ENCODE peak calls at places on chromosomes 4 and X, in six cellular contexts. K is Karpas-422, Y is astrocyte, U is fibroblast of lung, O is H9, Z is mesendoderm. Q is an unnamed sample.

GRCh38 chrX:18424482-18425198 is 768 bp upstream of the CDKL5 start:
- DNase-seq in Y (peak), K (peak), Z (peak), U (peak), O (peak), Q (peak)

GRCh38 chr4:159224412-159224811 is 121.5 kb downstream of the RAPGEF2 start:
- DNase-seq in U (no peak), K (no peak), Z (no peak), Y (no peak), O (no peak), Q (no peak)

GRCh38 chrX:40098264-40099045 is 697 bp upstream of the BCOR start:
- DNase-seq in K (peak), O (peak), U (peak), Z (peak), Y (no peak), Q (peak)

GRCh38 chr4:78020677-78021076 is 36.4 kb upstream of the FRAS1 start:
- DNase-seq in U (no peak), O (no peak), K (no peak), Y (no peak), Z (peak), Q (no peak)

GRCh38 chrX:44943007-44943406 is 70.0 kb downstream of the KDM6A start:
- DNase-seq in K (no peak), U (no peak), O (no peak), Z (no peak), Y (no peak), Q (no peak)

GRCh38 chr4:53196872-53197759 is 168.7 kb downstream of the SCFD2 start:
- DNase-seq in Z (peak), O (no peak), U (peak), Y (peak), K (peak), Q (no peak)

GRCh38 chr4:100823066-100823992 is 305.5 kb upstream of the EMCN start:
- DNase-seq in U (peak), K (no peak), Y (peak), O (no peak), Z (no peak), Q (no peak)

GRCh38 chrX:1657367-1658082 is 42.7 kb downstream of the ASMT start:
- DNase-seq in K (peak), O (no peak), Z (no peak), U (peak), Y (peak), Q (no peak)

GRCh38 chrX:84219551-84219950 is 31.6 kb upstream of the RPS6KA6 start:
- DNase-seq in U (peak), Z (peak), Y (peak), O (no peak), K (no peak), Q (no peak)

GRCh38 chr4:3434891-3435683 is 6.7 kb upstream of the HGFAC start:
- DNase-seq in Z (peak), O (no peak), Y (no peak), U (no peak), K (no peak), Q (no peak)

GRCh38 chr4:92969650-92970370 is 666.0 kb downstream of the GRID2 start:
- DNase-seq in K (no peak), U (peak), O (no peak), Y (peak), Z (peak), Q (peak)

GRCh38 chr4:123833156-123833555 is 436.6 kb downstream of the SPRY1 start:
- DNase-seq in Y (peak), Z (no peak), K (no peak), U (peak), O (no peak), Q (no peak)

GRCh38 chr4:149845643-149846208 is 30.1 kb upstream of the IQCM start:
- DNase-seq in U (no peak), K (no peak), Y (no peak), O (no peak), Z (no peak), Q (no peak)

GRCh38 chrX:108001218-108001814 is 19.1 kb upstream of the TEX13B start:
- DNase-seq in O (no peak), U (peak), Z (peak), K (peak), Y (peak), Q (peak)

GRCh38 chr4:2824329-2825183 is 19.1 kb upstream of the ADD1 start:
- DNase-seq in Z (no peak), O (no peak), U (no peak), Y (no peak), K (no peak), Q (no peak)

GRCh38 chr4:38060829-38061431 is 100.7 kb downstream of the PTTG2 start:
- DNase-seq in Y (peak), Z (peak), K (no peak), O (no peak), U (peak), Q (no peak)

GRCh38 chrX:16977771-16978170 is 31.3 kb downstream of the REPS2 start:
- DNase-seq in O (no peak), K (no peak), Y (no peak), U (no peak), Z (no peak), Q (no peak)

GRCh38 chrX:64975491-64975890 is 759 bp downstream of the ZC4H2 start:
- DNase-seq in K (peak), O (peak), Y (peak), Z (peak), U (peak), Q (peak)

GRCh38 chr4:151797131-151797530 is 36.3 kb upstream of the GATB start:
- DNase-seq in K (no peak), O (no peak), Z (no peak), U (no peak), Y (no peak), Q (peak)

GRCh38 chr4:71692963-71693362 is 90.9 kb downstream of the GC start:
- DNase-seq in Y (no peak), K (no peak), O (no peak), Z (no peak), U (no peak), Q (no peak)

GRCh38 chr4:183492791-183493221 is 12.1 kb upstream of the ING2 start:
- DNase-seq in U (peak), Z (peak), K (no peak), O (no peak), Y (peak), Q (peak)

GRCh38 chr4:145920205-145920604 is 18.4 kb downstream of the ZNF827 start:
- DNase-seq in K (no peak), O (no peak), U (peak), Z (no peak), Y (peak), Q (no peak)

GRCh38 chr4:182416101-182416500 is 172.9 kb downstream of the TENM3 start:
- DNase-seq in Z (no peak), U (no peak), K (no peak), Y (no peak), O (no peak), Q (no peak)

GRCh38 chr4:13984996-13985780 is 357.7 kb upstream of the BOD1L1 start:
- DNase-seq in O (no peak), K (no peak), U (peak), Z (no peak), Y (peak), Q (no peak)
- H3K9ac ChIP-seq in O (no peak), K (no peak), U (no peak), Z (no peak), Y (peak), Q (no peak)

GRCh38 chr4:164977243-164978164 is at the start of gene TRIM61:
- DNase-seq in Z (peak), Y (peak), O (peak), U (peak), K (peak), Q (no peak)
- H3K9ac ChIP-seq in Z (peak), Y (peak), O (peak), U (peak), K (peak), Q (peak)

GRCh38 chrX:15475021-15475420 is 18.1 kb downstream of the PIR start:
- DNase-seq in O (no peak), K (no peak), Z (no peak), Y (peak), U (peak), Q (no peak)
- H3K9ac ChIP-seq in O (no peak), K (no peak), Z (no peak), Y (no peak), U (no peak), Q (no peak)

GRCh38 chr4:168737441-168738176 is 240.8 kb downstream of the PALLD start:
- DNase-seq in U (peak), K (no peak), Z (no peak), O (no peak), Y (peak), Q (peak)

GRCh38 chr4:168740686-168741085 is 243.8 kb downstream of the PALLD start:
- DNase-seq in U (no peak), O (no peak), K (no peak), Z (no peak), Y (no peak), Q (no peak)

GRCh38 chr4:168741281-168742173 is 244.7 kb downstream of the PALLD start:
- DNase-seq in Z (no peak), O (no peak), U (no peak), K (no peak), Y (no peak), Q (peak)

GRCh38 chr4:168736831-168737230 is 240.0 kb downstream of the PALLD start:
- DNase-seq in U (no peak), Y (no peak), K (no peak), O (no peak), Z (no peak), Q (no peak)

DNA sequence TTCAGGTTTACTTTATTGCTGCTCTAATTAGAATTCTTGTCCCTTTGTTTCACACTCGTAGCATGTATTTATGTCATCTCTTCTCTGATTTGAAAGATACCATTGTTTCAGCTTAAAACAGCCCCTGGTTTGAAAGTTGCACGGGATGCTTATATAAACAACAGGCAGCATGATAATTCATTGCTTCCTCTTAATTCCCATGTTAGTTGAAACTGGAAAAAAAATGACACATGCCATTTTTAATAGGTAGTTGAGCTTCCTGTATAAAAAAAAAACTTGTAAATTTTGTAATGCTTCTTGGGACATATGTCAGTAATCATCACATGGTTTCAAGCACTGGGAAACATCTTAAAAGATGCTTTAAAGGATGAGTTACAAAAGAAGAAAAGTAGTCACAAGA is 243.0 kb downstream of the PALLD start:
- DNase-seq in U (no peak), O (no peak), Y (no peak), Z (no peak), K (no peak), Q (no peak)
- H3K9ac ChIP-seq in U (no peak), O (no peak), Y (no peak), Z (no peak), K (no peak), Q (no peak)

GRCh38 chrX:130167040-130167439 is 1.4 kb upstream of the AIFM1 start:
- DNase-seq in Y (no peak), U (peak), O (no peak), K (no peak), Z (no peak), Q (no peak)
- H3K9ac ChIP-seq in Y (no peak), U (no peak), O (no peak), K (peak), Z (no peak), Q (no peak)

Q was measured in trophoblast cell.